ENCODE peak calls at places on chromosomes 5 and 9, in ten cellular contexts. G is effector memory CD8-positive, alpha-beta T cell; N is ELR; E is EH; I is transverse colon; O is NCI-H2171 treated with DMSO at 0.1 percent for 48 hours; Q is thyroid gland; J is CD4-positive, alpha-beta T cell; M is HEK293T; F is dorsolateral prefrontal cortex. U is an unnamed sample.

GRCh38 chr5:169731221-169731620 is 94.1 kb downstream of the DOCK2 start:
- DNase-seq in G (no peak), N (no peak), E (no peak), I (no peak), O (no peak), Q (no peak), J (no peak), M (no peak), F (no peak), U (no peak)

GRCh38 chr5:52491071-52491828 is 296.5 kb upstream of the ITGA1 start:
- DNase-seq in G (no peak), N (no peak), E (no peak), I (no peak), O (peak; percentile 92), Q (no peak), J (no peak), M (no peak), F (no peak), U (no peak)

GRCh38 chr5:38853753-38854470 is 8.1 kb downstream of the OSMR start:
- DNase-seq in G (no peak), N (peak; percentile 98), E (peak; percentile 97), I (no peak), O (no peak), Q (no peak), J (no peak), M (no peak), F (no peak), U (no peak)

GRCh38 chr9:83066771-83067170 is 3.8 kb upstream of the RASEF start:
- DNase-seq in G (no peak), N (peak; percentile 82), E (peak; percentile 73), I (no peak), O (no peak), Q (no peak), J (no peak), M (no peak), F (no peak), U (no peak)

GRCh38 chr9:88302579-88303324 is 85.5 kb upstream of the SPIN1 start:
- DNase-seq in G (no peak), N (no peak), E (no peak), I (no peak), O (no peak), Q (no peak), J (no peak), M (no peak), F (no peak), U (no peak)

GRCh38 chr9:17349816-17350215 is 215.0 kb downstream of the CNTLN start:
- DNase-seq in G (no peak), N (peak; percentile 19), E (peak; percentile 65), I (no peak), O (no peak), Q (no peak), J (no peak), M (no peak), F (no peak), U (no peak)

GRCh38 chr5:56359809-56360685 is 126.9 kb upstream of the ANKRD55 start:
- DNase-seq in G (no peak), N (peak; percentile 15), E (peak; percentile 45), I (no peak), O (no peak), Q (no peak), J (no peak), M (no peak), F (no peak), U (no peak)

GRCh38 chr5:126801992-126802294 is 25.0 kb downstream of the LMNB1 start:
- DNase-seq in G (no peak), N (peak; percentile 50), E (peak; percentile 73), I (no peak), O (peak; percentile 5), Q (no peak), J (no peak), M (peak; percentile 14), F (no peak), U (peak; percentile 30)

GRCh38 chr9:106961623-106962022 is 98.7 kb downstream of the ZNF462 start:
- DNase-seq in G (no peak), N (peak; percentile 53), E (peak; percentile 16), I (no peak), O (no peak), Q (no peak), J (no peak), M (no peak), F (no peak), U (no peak)

GRCh38 chr5:168227973-168228615 is 63.4 kb upstream of the WWC1 start:
- DNase-seq in G (no peak), N (no peak), E (peak; percentile 6), I (no peak), O (no peak), Q (no peak), J (no peak), M (no peak), F (no peak), U (no peak)

GRCh38 chr9:136975624-136976023 is 1.7 kb upstream of the PTGDS start:
- DNase-seq in G (peak; percentile 56), N (no peak), E (no peak), I (no peak), O (no peak), Q (no peak), J (no peak), M (peak; percentile 50), F (peak; percentile 87), U (peak; percentile 81)

GRCh38 chr5:169702726-169703481 is 65.8 kb downstream of the DOCK2 start:
- DNase-seq in G (no peak), N (peak; percentile 32), E (peak; percentile 14), I (no peak), O (no peak), Q (no peak), J (no peak), M (no peak), F (no peak), U (no peak)

GRCh38 chr5:24623018-24623417 is 21.8 kb downstream of the CDH10 start:
- DNase-seq in G (no peak), N (no peak), E (no peak), I (no peak), O (no peak), Q (no peak), J (no peak), M (peak; percentile 11), F (no peak), U (no peak)

GRCh38 chr5:73180561-73180960 is 7.6 kb downstream of the TMEM174 start:
- DNase-seq in G (no peak), N (peak; percentile 60), E (no peak), I (no peak), O (no peak), Q (no peak), J (no peak), M (no peak), F (no peak), U (no peak)

GRCh38 chr5:72472031-72472430 is 35.2 kb downstream of the ZNF366 start:
- DNase-seq in G (no peak), N (no peak), E (no peak), I (no peak), O (no peak), Q (no peak), J (no peak), M (no peak), F (no peak), U (no peak)

GRCh38 chr5:158384535-158385421 is 525.8 kb upstream of the CLINT1 start:
- DNase-seq in G (no peak), N (peak; percentile 99), E (peak; percentile 98), I (no peak), O (no peak), Q (no peak), J (no peak), M (no peak), F (no peak), U (no peak)

GRCh38 chr9:123359546-123359945 is 3.5 kb downstream of the CRB2 start:
- DNase-seq in G (no peak), N (no peak), E (no peak), I (no peak), O (peak; percentile 69), Q (no peak), J (no peak), M (no peak), F (no peak), U (no peak)

GRCh38 chr9:27471789-27472585 is 52.1 kb upstream of the IFNK start:
- DNase-seq in G (no peak), N (no peak), E (no peak), I (no peak), O (peak; percentile 56), Q (no peak), J (no peak), M (no peak), F (no peak), U (peak; percentile 5)

GRCh38 chr5:66814146-66814991 is 218.2 kb downstream of the MAST4 start:
- DNase-seq in G (peak; percentile 35), N (peak; percentile 66), E (peak; percentile 42), I (peak; percentile 37), O (peak; percentile 7), Q (peak; percentile 46), J (peak; percentile 25), M (peak; percentile 57), F (peak; percentile 17), U (peak; percentile 36)

GRCh38 chr5:145681686-145682085 is 153.5 kb downstream of the PRELID2 start:
- DNase-seq in G (no peak), N (peak; percentile 86), E (peak; percentile 71), I (peak; percentile 53), O (peak; percentile 29), Q (peak; percentile 50), J (no peak), M (peak; percentile 62), F (no peak), U (no peak)

GRCh38 chr9:123073991-123074422 is 40.5 kb downstream of the GPR21 start:
- DNase-seq in G (no peak), N (peak; percentile 59), E (peak; percentile 95), I (no peak), O (no peak), Q (no peak), J (no peak), M (no peak), F (no peak), U (no peak)

GRCh38 chr9:34400686-34401602 is 24.2 kb upstream of the MYORG start:
- DNase-seq in G (no peak), N (no peak), E (no peak), I (no peak), O (no peak), Q (no peak), J (no peak), M (no peak), F (no peak), U (no peak)

GRCh38 chr9:76905984-76906861 is at the start of gene PRUNE2:
- DNase-seq in G (no peak), N (peak; percentile 74), E (peak; percentile 76), I (peak; percentile 87), O (peak; percentile 12), Q (peak; percentile 82), J (no peak), M (peak; percentile 85), F (peak; percentile 76), U (peak; percentile 60)

GRCh38 chr9:127458921-127459320 is 7.6 kb downstream of the LRSAM1 start:
- DNase-seq in G (no peak), N (no peak), E (no peak), I (no peak), O (no peak), Q (peak; percentile 90), J (no peak), M (no peak), F (no peak), U (no peak)

GRCh38 chr9:138120072-138120471 is 242.5 kb downstream of the CACNA1B start:
- DNase-seq in G (no peak), N (no peak), E (no peak), I (no peak), O (no peak), Q (no peak), J (no peak), M (no peak), F (no peak), U (no peak)

GRCh38 chr5:107056278-107056677 is 614.5 kb downstream of the EFNA5 start:
- DNase-seq in G (no peak), N (no peak), E (no peak), I (no peak), O (no peak), Q (no peak), J (no peak), M (no peak), F (no peak), U (no peak)

GRCh38 chr9:28301281-28301680 is 728.0 kb upstream of the C9orf72 start:
- DNase-seq in G (no peak), N (no peak), E (no peak), I (no peak), O (no peak), Q (no peak), J (no peak), M (no peak), F (no peak), U (no peak)

GRCh38 chr9:14313378-14313940 is 482 bp downstream of the NFIB start:
- DNase-seq in G (no peak), N (peak; percentile 10), E (no peak), I (peak; percentile 33), O (peak; percentile 49), Q (peak; percentile 32), J (no peak), M (no peak), F (no peak), U (no peak)